ENCODE peak calls at places on chromosome 1, in five cellular contexts. L is NCI-H748 treated with DMSO at 0.1 percent for 48 hours, E is Right ventricle myocardium superior, N is AG08396, T is AG09319. F is an unnamed sample.

GRCh38 chr1:1204425-1204920 is 1.9 kb downstream of the TNFRSF18 start:
- DNase-seq in E (no peak), L (no peak), N (no peak), T (no peak), F (no peak)

GRCh38 chr1:200894712-200895447 is at the start of gene INAVA:
- DNase-seq in T (no peak), E (no peak), L (no peak), N (no peak), F (no peak)

GRCh38 chr1:205438213-205439158 is 16.6 kb upstream of the LEMD1 start:
- DNase-seq in T (no peak), N (peak), E (peak), L (no peak), F (peak)

GRCh38 chr1:236854602-236854978 is 59.5 kb downstream of the MTR start:
- DNase-seq in E (no peak), T (no peak), L (no peak), N (peak), F (peak)

GRCh38 chr1:86798608-86799291 is 94.4 kb downstream of the SH3GLB1 start:
- DNase-seq in N (no peak), L (no peak), E (no peak), T (no peak), F (no peak)

GRCh38 chr1:112905420-112906154 is 50.4 kb downstream of the SLC16A1 start:
- DNase-seq in E (no peak), L (no peak), N (no peak), T (no peak), F (no peak)

GRCh38 chr1:23558140-23558871 is 995 bp downstream of the ID3 start:
- DNase-seq in N (no peak), L (peak), T (no peak), E (peak), F (no peak)

GRCh38 chr1:6996371-6996770 is 211.1 kb downstream of the CAMTA1 start:
- DNase-seq in N (no peak), L (no peak), T (no peak), E (no peak), F (no peak)

GRCh38 chr1:228727682-228728171 is 7.6 kb upstream of the RHOU start:
- DNase-seq in E (no peak), T (no peak), L (no peak), N (no peak), F (no peak)

GRCh38 chr1:15174615-15174983 is 21.1 kb downstream of the TMEM51 start:
- DNase-seq in T (no peak), N (no peak), E (no peak), L (no peak), F (no peak)

GRCh38 chr1:97920275-97920831 is 481 bp downstream of the DPYD start:
- DNase-seq in E (no peak), N (no peak), T (no peak), L (peak), F (no peak)